ENCODE peak calls at places on chromosomes 5 and 9, in five cellular contexts. L is COR-L47; R is NCI-H2081; W is stimulated activated CD8-positive, alpha-beta memory T cell treated with anti-CD3 and anti-CD28 coated beads, Interleukin-2, amount 100 ng/mL, for 48 hours; B is HFFc6. V is an unnamed sample.

GRCh38 chr9:124239249-124240073 is 18.3 kb upstream of the NEK6 start:
- DNase-seq in W (no peak), R (no peak), B (no peak), L (no peak), V (no peak)

GRCh38 chr5:122726990-122727616 is 47.8 kb upstream of the SNX2 start:
- DNase-seq in R (no peak), W (no peak), B (peak; percentile 67), L (no peak), V (no peak)

GRCh38 chr9:95874989-95875304 is 544 bp upstream of the ERCC6L2 start:
- DNase-seq in B (no peak), L (no peak), R (peak; percentile 34), W (peak; percentile 53), V (peak; percentile 12)

GRCh38 chr9:14752271-14752670 is 29.7 kb upstream of the CER1 start:
- DNase-seq in B (no peak), R (no peak), L (peak; percentile 12), W (no peak), V (no peak)

GRCh38 chr9:104544644-104545043 is 8.0 kb upstream of the OR13C3 start:
- DNase-seq in W (no peak), B (no peak), L (no peak), R (no peak), V (no peak)

GRCh38 chr5:73482383-73483193 is 15.7 kb upstream of the BTF3 start:
- DNase-seq in L (no peak), B (peak; percentile 60), W (no peak), R (no peak), V (no peak)

GRCh38 chr5:152711996-152712395 is 306.9 kb upstream of the NMUR2 start:
- DNase-seq in W (no peak), L (no peak), R (no peak), B (no peak), V (no peak)

GRCh38 chr9:86407022-86407421 is 52.8 kb upstream of the TUT7 start:
- DNase-seq in R (no peak), B (peak; percentile 31), L (no peak), W (no peak), V (no peak)

GRCh38 chr5:60722416-60722815 is 22.4 kb upstream of the DEPDC1B start:
- DNase-seq in L (peak; percentile 61), W (no peak), B (no peak), R (peak; percentile 95), V (no peak)

GRCh38 chr5:40680741-40681350 is 1.1 kb downstream of the PTGER4 start:
- DNase-seq in L (no peak), B (no peak), R (no peak), W (no peak), V (no peak)

GRCh38 chr5:179176166-179176565 is 116.0 kb downstream of the ZNF354C start:
- DNase-seq in W (no peak), B (no peak), R (no peak), L (no peak), V (no peak)

GRCh38 chr5:179284751-179285191 is 60.5 kb downstream of the ADAMTS2 start:
- DNase-seq in B (no peak), L (no peak), R (no peak), W (no peak), V (no peak)

GRCh38 chr9:114346146-114346545 is 16.5 kb downstream of the ORM2 start:
- DNase-seq in W (no peak), R (no peak), B (no peak), L (no peak), V (no peak)

GRCh38 chr9:135707449-135708138 is 5.6 kb downstream of the KCNT1 start:
- DNase-seq in L (no peak), B (no peak), W (no peak), R (no peak), V (no peak)

GRCh38 chr5:1291611-1292080 is 3.2 kb downstream of the TERT start:
- DNase-seq in W (no peak), B (no peak), R (no peak), L (no peak), V (no peak)

GRCh38 chr5:15304914-15305834 is 194.8 kb upstream of the FBXL7 start:
- DNase-seq in B (no peak), W (no peak), L (no peak), R (no peak), V (no peak)

GRCh38 chr9:127319366-127320121 is 55.0 kb downstream of the GARNL3 start:
- DNase-seq in L (no peak), R (no peak), B (no peak), W (no peak), V (no peak)

V was measured in NCI-H526 treated with DMSO at 0.1 percent for 48 hours.